ENCODE peak calls at places on chromosomes 16 and 17, in five cellular contexts. One of them, this sample, is unnamed.

GRCh38 chr17:16925461-16926060 is 46.4 kb downstream of the TNFRSF13B start:
- DNase-seq in kidney epithelial cell: no peak
- DNase-seq in bronchial epithelial cell: no peak
- DNase-seq in kidney: peak
- DNase-seq in psoas muscle: peak
- DNase-seq in this sample: no peak

GRCh38 chr16:912684-913613 is 57.8 kb downstream of the LMF1 start:
- DNase-seq in kidney epithelial cell: no peak
- DNase-seq in kidney: no peak
- DNase-seq in bronchial epithelial cell: no peak
- DNase-seq in psoas muscle: no peak
- DNase-seq in this sample: no peak

GRCh38 chr17:74005790-74006189 is 197.7 kb upstream of the RPL38 start:
- DNase-seq in psoas muscle: peak
- DNase-seq in kidney epithelial cell: no peak
- DNase-seq in kidney: no peak
- DNase-seq in bronchial epithelial cell: no peak
- DNase-seq in this sample: no peak

GRCh38 chr16:674968-675883 is at the start of gene RHBDL1:
- DNase-seq in bronchial epithelial cell: no peak
- DNase-seq in psoas muscle: no peak
- DNase-seq in kidney epithelial cell: no peak
- DNase-seq in kidney: no peak
- DNase-seq in this sample: no peak

GRCh38 chr16:11315499-11315898 is 29.8 kb upstream of the RMI2 start:
- DNase-seq in kidney: peak
- DNase-seq in bronchial epithelial cell: no peak
- DNase-seq in psoas muscle: no peak
- DNase-seq in kidney epithelial cell: peak
- DNase-seq in this sample: no peak

GRCh38 chr17:53619025-53619424 is 203.7 kb upstream of the KIF2B start:
- DNase-seq in kidney epithelial cell: no peak
- DNase-seq in kidney: no peak
- DNase-seq in psoas muscle: no peak
- DNase-seq in bronchial epithelial cell: no peak
- DNase-seq in this sample: no peak

GRCh38 chr17:11986939-11987329 is 10.3 kb downstream of the ZNF18 start:
- DNase-seq in bronchial epithelial cell: peak
- DNase-seq in psoas muscle: no peak
- DNase-seq in kidney epithelial cell: no peak
- DNase-seq in kidney: no peak
- DNase-seq in this sample: peak

GRCh38 chr17:81388091-81388611 is 7.1 kb upstream of the BAHCC1 start:
- DNase-seq in bronchial epithelial cell: no peak
- DNase-seq in kidney epithelial cell: no peak
- DNase-seq in kidney: no peak
- DNase-seq in psoas muscle: no peak
- DNase-seq in this sample: no peak

GRCh38 chr16:50742521-50743150 is 750 bp downstream of the CYLD start:
- DNase-seq in psoas muscle: peak
- DNase-seq in kidney: no peak
- DNase-seq in bronchial epithelial cell: peak
- DNase-seq in kidney epithelial cell: no peak
- DNase-seq in this sample: no peak

GRCh38 chr17:77178586-77178985 is 37.8 kb downstream of the SEC14L1 start:
- DNase-seq in psoas muscle: no peak
- DNase-seq in bronchial epithelial cell: no peak
- DNase-seq in kidney epithelial cell: no peak
- DNase-seq in kidney: no peak
- DNase-seq in this sample: no peak

GRCh38 chr16:50616883-50617629 is 64.1 kb downstream of the SNX20 start:
- DNase-seq in kidney epithelial cell: peak
- DNase-seq in psoas muscle: no peak
- DNase-seq in kidney: no peak
- DNase-seq in bronchial epithelial cell: no peak
- DNase-seq in this sample: no peak

GRCh38 chr16:28309811-28310311 is 17.5 kb downstream of the SBK1 start:
- DNase-seq in bronchial epithelial cell: no peak
- DNase-seq in kidney: no peak
- DNase-seq in kidney epithelial cell: no peak
- DNase-seq in psoas muscle: peak
- DNase-seq in this sample: no peak

GRCh38 chr16:82971126-82971525 is 344.4 kb downstream of the CDH13 start:
- DNase-seq in psoas muscle: no peak
- DNase-seq in kidney epithelial cell: no peak
- DNase-seq in bronchial epithelial cell: no peak
- DNase-seq in kidney: no peak
- DNase-seq in this sample: no peak

GRCh38 chr17:4604111-4604644 is 19.8 kb downstream of the SMTNL2 start:
- DNase-seq in kidney epithelial cell: no peak
- DNase-seq in psoas muscle: peak
- DNase-seq in kidney: no peak
- DNase-seq in bronchial epithelial cell: peak
- DNase-seq in this sample: no peak

GRCh38 chr17:42249681-42250446 is 26.3 kb downstream of the STAT5B start:
- DNase-seq in psoas muscle: no peak
- DNase-seq in kidney: no peak
- DNase-seq in bronchial epithelial cell: no peak
- DNase-seq in kidney epithelial cell: no peak
- DNase-seq in this sample: no peak

GRCh38 chr17:42251115-42251514 is 25.1 kb downstream of the STAT5B start:
- DNase-seq in psoas muscle: no peak
- DNase-seq in kidney: no peak
- DNase-seq in bronchial epithelial cell: peak
- DNase-seq in kidney epithelial cell: no peak
- DNase-seq in this sample: no peak

GRCh38 chr17:42246515-42246914 is 29.7 kb downstream of the STAT5B start:
- DNase-seq in kidney epithelial cell: no peak
- DNase-seq in psoas muscle: no peak
- DNase-seq in kidney: no peak
- DNase-seq in bronchial epithelial cell: no peak
- DNase-seq in this sample: no peak

GRCh38 chr17:42247734-42248133 is 28.5 kb downstream of the STAT5B start:
- DNase-seq in psoas muscle: no peak
- DNase-seq in kidney: no peak
- DNase-seq in bronchial epithelial cell: peak
- DNase-seq in kidney epithelial cell: no peak
- DNase-seq in this sample: no peak

GRCh38 chr17:42248351-42249179 is 27.6 kb downstream of the STAT5B start:
- DNase-seq in kidney: peak
- DNase-seq in psoas muscle: peak
- DNase-seq in bronchial epithelial cell: no peak
- DNase-seq in kidney epithelial cell: no peak
- DNase-seq in this sample: peak
- H3K4me3 ChIP-seq in kidney: peak
- H3K4me3 ChIP-seq in psoas muscle: peak
- H3K4me3 ChIP-seq in bronchial epithelial cell: no peak
- H3K4me3 ChIP-seq in kidney epithelial cell: peak
- H3K4me3 ChIP-seq in this sample: peak

GRCh38 chr16:53839150-53839549 is 135.2 kb downstream of the FTO start:
- DNase-seq in kidney epithelial cell: no peak
- DNase-seq in psoas muscle: no peak
- DNase-seq in bronchial epithelial cell: peak
- DNase-seq in kidney: no peak
- DNase-seq in this sample: no peak

GRCh38 chr16:53837421-53837820 is 133.5 kb downstream of the FTO start:
- DNase-seq in kidney: no peak
- DNase-seq in psoas muscle: no peak
- DNase-seq in bronchial epithelial cell: no peak
- DNase-seq in kidney epithelial cell: no peak
- DNase-seq in this sample: no peak

GRCh38 chr16:53841884-53842283 is 137.9 kb downstream of the FTO start:
- DNase-seq in bronchial epithelial cell: no peak
- DNase-seq in psoas muscle: no peak
- DNase-seq in kidney epithelial cell: no peak
- DNase-seq in kidney: no peak
- DNase-seq in this sample: no peak

GRCh38 chr16:53843084-53843483 is 139.1 kb downstream of the FTO start:
- DNase-seq in kidney: no peak
- DNase-seq in bronchial epithelial cell: no peak
- DNase-seq in psoas muscle: no peak
- DNase-seq in kidney epithelial cell: no peak
- DNase-seq in this sample: no peak

GRCh38 chr16:53840472-53840871 is 136.5 kb downstream of the FTO start:
- DNase-seq in bronchial epithelial cell: no peak
- DNase-seq in kidney: no peak
- DNase-seq in psoas muscle: no peak
- DNase-seq in kidney epithelial cell: no peak
- DNase-seq in this sample: no peak
- TF ChIP-seq CTCF in bronchial epithelial cell: no peak
- TF ChIP-seq CTCF in kidney: no peak
- TF ChIP-seq CTCF in psoas muscle: no peak
- TF ChIP-seq CTCF in kidney epithelial cell: no peak
- TF ChIP-seq CTCF in this sample: no peak

DNA sequence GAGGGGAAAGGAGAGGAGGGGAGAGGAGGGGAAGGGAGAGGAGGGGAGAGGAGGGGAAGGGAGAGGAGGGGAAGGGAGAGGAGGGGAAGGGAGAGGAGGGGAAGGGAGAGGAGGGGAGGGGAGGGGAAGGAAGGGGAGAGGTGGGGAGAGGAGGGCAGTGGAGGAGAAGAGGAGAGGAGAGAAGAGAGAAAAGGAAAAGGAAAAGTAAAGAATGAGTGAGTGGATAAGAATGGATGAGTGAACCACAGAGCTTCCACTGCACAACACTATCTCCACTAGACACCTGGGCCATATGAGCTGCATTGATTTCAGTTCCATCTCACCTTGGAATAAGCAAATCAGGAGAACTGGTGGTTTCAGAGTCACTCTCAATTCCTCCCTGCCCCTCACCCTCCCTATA is 204.1 kb upstream of the TOX3 start:
- DNase-seq in kidney: no peak
- DNase-seq in bronchial epithelial cell: no peak
- DNase-seq in psoas muscle: no peak
- DNase-seq in kidney epithelial cell: no peak
- DNase-seq in this sample: no peak
- H3K4me3 ChIP-seq in kidney: no peak
- H3K4me3 ChIP-seq in bronchial epithelial cell: no peak
- H3K4me3 ChIP-seq in psoas muscle: no peak
- H3K4me3 ChIP-seq in kidney epithelial cell: no peak
- H3K4me3 ChIP-seq in this sample: no peak

GRCh38 chr17:37137070-37137610 is 188.4 kb downstream of the AATF start:
- DNase-seq in psoas muscle: no peak
- DNase-seq in kidney: no peak
- DNase-seq in bronchial epithelial cell: no peak
- DNase-seq in kidney epithelial cell: no peak
- DNase-seq in this sample: no peak
- TF ChIP-seq CTCF in psoas muscle: no peak
- TF ChIP-seq CTCF in kidney: peak
- TF ChIP-seq CTCF in bronchial epithelial cell: no peak
- TF ChIP-seq CTCF in kidney epithelial cell: no peak
- TF ChIP-seq CTCF in this sample: no peak

DNA sequence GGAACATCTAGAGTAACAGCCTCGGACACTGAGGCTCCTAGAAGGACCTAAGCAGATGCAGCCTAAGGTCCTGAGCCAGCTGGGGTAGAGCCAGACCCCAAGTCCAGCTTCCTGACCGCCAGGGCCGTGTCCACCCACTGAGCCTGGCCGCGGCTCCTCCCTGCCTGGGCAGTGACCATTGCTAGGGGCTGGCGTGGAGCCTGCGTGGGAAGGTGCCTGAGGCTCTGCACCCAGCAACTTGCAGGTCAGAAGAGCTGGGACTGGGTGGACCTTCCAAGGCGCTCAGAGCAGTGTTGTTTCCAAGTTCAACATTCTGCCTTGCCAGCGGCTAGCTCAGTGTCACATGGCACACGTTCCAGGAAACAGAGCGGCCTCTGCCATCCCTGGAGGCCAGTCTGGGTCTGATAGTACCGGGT is 209.6 kb upstream of the CIBAR2 start:
- DNase-seq in kidney epithelial cell: no peak
- DNase-seq in psoas muscle: peak
- DNase-seq in kidney: peak
- DNase-seq in bronchial epithelial cell: no peak
- DNase-seq in this sample: no peak
- H3K4me3 ChIP-seq in kidney epithelial cell: no peak
- H3K4me3 ChIP-seq in psoas muscle: peak
- H3K4me3 ChIP-seq in kidney: no peak
- H3K4me3 ChIP-seq in bronchial epithelial cell: no peak
- H3K4me3 ChIP-seq in this sample: no peak

GRCh38 chr17:70310251-70310672 is 140.9 kb downstream of the KCNJ2 start:
- DNase-seq in psoas muscle: no peak
- DNase-seq in kidney epithelial cell: no peak
- DNase-seq in kidney: no peak
- DNase-seq in bronchial epithelial cell: no peak
- DNase-seq in this sample: peak
- TF ChIP-seq CTCF in psoas muscle: no peak
- TF ChIP-seq CTCF in kidney epithelial cell: no peak
- TF ChIP-seq CTCF in kidney: no peak
- TF ChIP-seq CTCF in bronchial epithelial cell: no peak
- TF ChIP-seq CTCF in this sample: no peak

DNA sequence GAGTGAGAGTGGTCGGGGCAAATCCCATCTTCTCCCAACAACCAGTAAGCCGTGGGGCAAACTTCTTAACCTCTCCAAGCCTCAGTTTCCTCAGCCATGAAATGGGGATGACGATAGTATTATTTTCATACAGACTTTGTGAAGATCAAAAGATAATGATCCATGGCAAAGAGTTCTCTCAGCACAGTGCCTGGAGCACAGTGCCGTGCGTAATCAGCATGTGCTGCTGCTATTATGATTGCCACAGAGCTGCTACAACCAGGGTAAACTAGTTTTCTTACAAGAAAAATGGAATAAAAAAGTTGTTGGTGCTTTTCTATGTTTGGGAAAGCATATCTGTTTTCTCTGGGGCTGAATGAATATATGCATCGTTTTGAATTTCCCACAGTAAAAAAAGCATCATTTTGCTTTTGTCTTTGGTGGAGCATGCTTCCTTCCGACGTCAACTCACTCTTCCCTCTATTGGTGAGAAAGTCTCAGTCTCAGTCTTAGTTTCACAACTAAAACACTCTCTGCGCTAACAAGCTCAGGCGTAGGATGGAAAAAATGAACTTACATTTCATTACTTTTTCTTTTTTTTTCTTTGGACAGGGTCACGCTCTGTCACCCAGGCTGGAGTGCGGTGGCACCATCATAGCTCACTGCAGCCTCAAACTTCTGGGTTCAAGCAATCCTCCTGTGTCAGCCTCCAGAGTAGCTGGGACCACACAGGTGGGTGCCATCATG is 37.2 kb downstream of the CDK5R1 start:
- DNase-seq in psoas muscle: no peak
- DNase-seq in bronchial epithelial cell: no peak
- DNase-seq in kidney: no peak
- DNase-seq in kidney epithelial cell: no peak
- DNase-seq in this sample: no peak
- H3K4me3 ChIP-seq in psoas muscle: no peak
- H3K4me3 ChIP-seq in bronchial epithelial cell: no peak
- H3K4me3 ChIP-seq in kidney: no peak
- H3K4me3 ChIP-seq in kidney epithelial cell: no peak
- H3K4me3 ChIP-seq in this sample: no peak

GRCh38 chr16:66419527-66419926 is 7.6 kb upstream of the BEAN1 start:
- DNase-seq in kidney epithelial cell: no peak
- DNase-seq in psoas muscle: no peak
- DNase-seq in kidney: no peak
- DNase-seq in bronchial epithelial cell: no peak
- DNase-seq in this sample: no peak
- TF ChIP-seq CTCF in kidney epithelial cell: peak
- TF ChIP-seq CTCF in psoas muscle: no peak
- TF ChIP-seq CTCF in kidney: no peak
- TF ChIP-seq CTCF in bronchial epithelial cell: no peak
- TF ChIP-seq CTCF in this sample: peak

This sample was measured in retinal pigment epithelial cell.